ENCODE peak calls at places on chromosome 17, in five cellular contexts. M, R, T, J and V are unnamed samples. For H3K4me1, the result is how much of the 10 kb centered on the place peaks cover.

GRCh38 chr17:80779961-80780380 is 211.7 kb upstream of the CHMP6 start:
- DNase-seq in M (no peak), J (peak), R (no peak), T (no peak), V (peak)

GRCh38 chr17:43907425-43907981 is at the start of gene MPP2:
- DNase-seq in J (peak), T (peak), M (peak), R (no peak), V (peak)

GRCh38 chr17:2963332-2964027 is 99.9 kb downstream of the OR1D5 start:
- DNase-seq in R (no peak), M (no peak), J (peak), T (peak), V (no peak)

GRCh38 chr17:66647391-66647983 is 187.4 kb upstream of the CACNG5 start:
- DNase-seq in M (no peak), J (no peak), R (no peak), T (no peak), V (no peak)

GRCh38 chr17:59466943-59467801 is 98.2 kb upstream of the DHX40 start:
- DNase-seq in R (no peak), M (no peak), J (no peak), T (no peak), V (no peak)

GRCh38 chr17:42889809-42890208 is 10.8 kb upstream of the G6PC1 start:
- DNase-seq in R (no peak), M (no peak), T (no peak), J (no peak), V (peak)

GRCh38 chr17:19753661-19754463 is 5.8 kb upstream of the ALDH3A1 start:
- DNase-seq in M (peak), J (peak), T (peak), R (peak), V (peak)

GRCh38 chr17:37608369-37609169 is 649 bp downstream of the SYNRG start:
- DNase-seq in J (no peak), M (peak), R (no peak), T (no peak), V (no peak)

GRCh38 chr17:77254961-77255741 is 114.4 kb downstream of the SEC14L1 start:
- DNase-seq in R (no peak), T (peak), M (peak), J (peak), V (peak)

GRCh38 chr17:63838586-63839184 is 3.8 kb downstream of the SMARCD2 start:
- DNase-seq in T (peak), J (peak), M (no peak), R (peak), V (peak)

GRCh38 chr17:83099570-83100181 is 20.3 kb downstream of the METRNL start:
- DNase-seq in M (no peak), T (no peak), J (peak), R (no peak), V (peak)

GRCh38 chr17:39069114-39069756 is 82.2 kb downstream of the PLXDC1 start:
- DNase-seq in M (peak), R (no peak), T (no peak), J (no peak), V (no peak)

GRCh38 chr17:694239-694638 is 20.4 kb downstream of the VPS53 start:
- DNase-seq in M (peak), R (no peak), T (no peak), J (no peak), V (no peak)

GRCh38 chr17:81381632-81382577 is 13.4 kb upstream of the BAHCC1 start:
- DNase-seq in R (no peak), T (peak), M (no peak), J (no peak), V (peak)

GRCh38 chr17:47808036-47808829 is 13.4 kb downstream of the OSBPL7 start:
- DNase-seq in M (no peak), J (no peak), R (no peak), T (peak), V (peak)

GRCh38 chr17:44995602-44996001 is 27.5 kb upstream of the C1QL1 start:
- DNase-seq in T (no peak), R (no peak), J (no peak), M (no peak), V (no peak)

GRCh38 chr17:29291163-29291752 is 2.7 kb downstream of the NUFIP2 start:
- DNase-seq in R (no peak), J (no peak), M (peak), T (no peak), V (no peak)

GRCh38 chr17:3015890-3016289 is 47.5 kb downstream of the OR1D5 start:
- DNase-seq in M (no peak), J (no peak), R (no peak), T (no peak), V (no peak)

GRCh38 chr17:699350-699749 is 15.3 kb downstream of the VPS53 start:
- DNase-seq in J (no peak), R (no peak), M (no peak), T (no peak), V (no peak)

GRCh38 chr17:673200-673681 is 41.4 kb downstream of the VPS53 start:
- DNase-seq in T (peak), R (no peak), J (no peak), M (no peak), V (no peak)

DNA sequence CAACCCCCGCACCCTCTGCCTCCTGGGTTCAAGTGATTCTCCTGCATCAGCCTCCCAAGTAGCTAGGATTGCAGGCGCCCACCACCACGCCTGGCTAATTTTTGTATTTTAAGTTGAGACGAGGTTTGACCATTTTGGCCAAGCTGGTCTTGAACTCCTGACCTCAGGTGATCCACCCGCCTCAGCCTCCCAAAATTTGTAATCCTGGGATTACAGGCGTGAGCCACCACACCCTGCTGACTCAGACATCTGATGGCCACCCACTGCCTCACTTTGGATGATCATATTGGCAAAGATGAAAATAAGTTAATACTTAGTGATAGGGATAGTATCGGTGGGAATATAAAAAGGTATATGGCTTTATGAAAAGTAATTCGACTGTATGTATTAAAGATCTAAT is 55.9 kb downstream of the GRB2 start:
- DNase-seq in M (no peak), T (no peak), J (no peak), R (no peak), V (no peak)
- H3K4me1 ChIP-seq in M (under half), T (under half), J (under half), R (under half), V (under half)

DNA sequence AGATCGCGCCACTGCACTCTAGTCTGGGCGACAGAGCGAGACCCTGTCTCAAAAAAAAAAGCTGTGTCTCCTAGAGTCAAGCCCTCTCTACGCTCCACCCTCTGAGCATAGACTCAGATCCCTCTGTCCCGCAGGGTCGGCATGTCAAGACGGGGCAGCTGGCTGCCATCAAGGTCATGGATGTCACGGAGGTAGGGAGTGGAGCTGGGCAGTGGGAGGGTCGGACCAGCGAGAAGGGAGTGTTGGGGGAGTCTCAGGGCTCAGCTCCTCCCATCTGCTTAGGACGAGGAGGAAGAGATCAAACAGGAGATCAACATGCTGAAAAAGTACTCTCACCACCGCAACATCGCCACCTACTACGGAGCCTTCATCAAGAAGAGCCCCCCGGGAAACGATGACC is 18.5 kb upstream of the C17orf107 start:
- DNase-seq in R (no peak), J (no peak), T (no peak), M (no peak), V (no peak)
- H3K27ac ChIP-seq in R (no peak), J (no peak), T (no peak), M (no peak), V (no peak)

GRCh38 chr17:65594585-65594940 is 33.1 kb upstream of the AXIN2 start:
- DNase-seq in T (no peak), J (no peak), R (no peak), M (no peak), V (no peak)
- H3K4me3 ChIP-seq in T (no peak), J (no peak), R (no peak), M (no peak), V (no peak)

DNA sequence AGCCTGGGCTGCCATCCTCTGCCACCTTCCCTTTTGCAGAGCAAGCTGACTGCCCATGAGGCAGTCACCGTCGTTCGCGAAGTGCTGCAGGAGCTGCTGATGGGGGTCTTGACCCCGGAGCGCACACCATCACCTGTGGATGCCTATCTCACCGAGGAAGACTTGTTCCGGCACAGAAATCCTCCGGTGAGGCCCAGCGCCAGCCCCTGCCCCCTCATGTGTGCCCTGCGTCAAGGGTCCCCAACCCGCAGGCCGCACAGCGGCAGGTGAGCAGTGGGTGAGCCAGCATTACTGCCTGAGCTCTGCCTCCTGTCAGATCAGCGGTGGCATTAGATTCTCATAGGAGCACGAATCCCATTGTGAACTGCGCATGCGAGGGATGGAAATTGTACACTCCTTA is 7.7 kb upstream of the EPN3 start:
- DNase-seq in M (no peak), T (no peak), J (no peak), R (no peak), V (no peak)
- H3K4me1 ChIP-seq in M (under half), T (under half), J (under half), R (under half), V (under half)

DNA sequence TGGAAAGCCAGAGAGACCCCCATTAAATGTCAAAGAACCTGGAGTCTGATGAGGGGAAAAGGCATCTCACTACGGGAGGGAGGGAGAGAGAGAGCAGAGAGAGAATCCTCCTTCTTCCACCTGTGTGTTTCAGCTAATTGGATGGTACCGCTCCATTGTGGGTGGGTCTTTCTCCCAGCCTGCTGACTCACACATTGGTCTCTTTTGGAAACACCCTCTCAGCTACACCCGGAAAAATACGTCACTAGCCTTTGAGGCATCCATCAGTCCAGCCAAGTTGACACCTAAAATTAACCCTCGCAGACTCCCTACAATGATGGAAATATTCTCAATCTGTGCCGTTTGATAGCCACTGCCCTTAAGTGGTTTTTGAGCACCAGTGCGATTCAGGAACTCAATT is 100.4 kb downstream of the ELAC2 start:
- DNase-seq in M (no peak), R (no peak), J (no peak), T (no peak), V (no peak)
- H3K27ac ChIP-seq in M (no peak), R (no peak), J (no peak), T (no peak), V (no peak)

GRCh38 chr17:57873261-57874057 is 23.6 kb upstream of the MRPS23 start:
- DNase-seq in M (no peak), R (no peak), T (no peak), J (no peak), V (no peak)

GRCh38 chr17:57876023-57876865 is 26.4 kb upstream of the MRPS23 start:
- DNase-seq in T (no peak), J (no peak), R (no peak), M (no peak), V (no peak)

GRCh38 chr17:57874058-57874419 is 24.2 kb upstream of the MRPS23 start:
- DNase-seq in M (no peak), J (no peak), R (no peak), T (no peak), V (no peak)

GRCh38 chr17:57875109-57876022 is 25.5 kb upstream of the MRPS23 start:
- DNase-seq in T (peak), J (peak), M (peak), R (no peak), V (peak)

DNA sequence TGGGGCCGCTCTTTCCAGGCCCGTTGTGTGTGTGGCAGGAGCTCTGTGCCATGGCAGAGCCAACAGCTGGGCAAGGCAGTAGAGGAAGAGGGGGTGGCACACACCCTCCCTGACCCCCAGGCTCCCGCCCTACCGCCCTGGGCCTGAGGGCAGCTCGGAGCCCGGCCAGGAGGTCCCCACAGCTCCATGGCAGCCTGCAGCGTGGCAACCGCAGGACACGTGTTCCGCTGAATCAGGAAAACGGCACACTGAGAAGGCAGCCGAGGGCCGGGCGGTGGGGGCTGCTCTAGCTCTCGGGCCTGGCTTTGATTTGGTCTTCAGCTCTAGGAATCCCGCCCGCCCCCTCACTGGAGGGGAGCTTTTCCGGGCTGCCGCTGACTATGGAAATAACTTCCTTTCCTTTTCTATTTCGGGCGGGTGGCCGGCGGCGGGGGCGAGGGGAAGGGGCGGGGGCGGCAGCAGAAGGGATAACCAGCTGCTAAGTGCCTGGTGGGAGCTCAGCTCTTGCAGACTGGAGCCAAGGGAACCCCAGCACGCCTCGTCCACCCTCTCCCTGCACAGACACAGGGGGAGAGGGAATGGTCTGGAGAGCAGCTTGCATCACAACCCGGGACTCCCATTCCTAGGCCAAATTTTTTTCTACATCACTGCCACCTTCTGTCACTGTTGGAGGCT is 24.7 kb upstream of the MRPS23 start:
- DNase-seq in R (peak), J (peak), M (no peak), T (no peak), V (peak)
- H3K4me3 ChIP-seq in R (no peak), J (peak), M (no peak), T (peak), V (no peak)

DNA sequence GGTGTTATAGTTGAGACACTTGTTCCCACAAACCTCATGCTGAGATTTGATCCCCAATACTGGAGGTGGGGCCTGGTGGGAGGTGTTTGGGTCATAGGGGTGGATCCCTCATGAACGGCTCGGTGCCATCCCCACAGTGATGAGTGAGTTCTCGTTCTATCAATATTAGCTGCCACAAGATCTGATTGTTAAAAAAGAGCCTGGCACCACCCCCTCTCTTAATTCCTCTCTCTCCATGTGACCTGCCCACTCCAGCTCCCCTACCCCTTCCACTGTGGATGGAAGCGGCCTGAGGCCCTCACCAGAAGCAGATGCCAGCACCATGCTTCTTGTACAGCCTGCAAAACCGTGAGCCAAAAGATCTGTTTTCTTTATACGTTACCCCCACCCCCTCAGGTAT is 31.2 kb downstream of the TRIM16 start:
- DNase-seq in J (no peak), T (no peak), R (no peak), M (no peak), V (no peak)
- H3K4me1 ChIP-seq in J (under half), T (under half), R (under half), M (under half), V (under half)

GRCh38 chr17:6568186-6568758 is 11.9 kb upstream of the PITPNM3 start:
- DNase-seq in T (no peak), R (no peak), J (no peak), M (no peak), V (no peak)
- H3K27ac ChIP-seq in T (peak), R (no peak), J (no peak), M (peak), V (no peak)

GRCh38 chr17:73237714-73238113 is 24.0 kb downstream of the CPSF4L start:
- DNase-seq in J (no peak), M (no peak), T (no peak), R (no peak), V (no peak)
- H3K4me3 ChIP-seq in J (no peak), M (no peak), T (no peak), R (no peak), V (no peak)